ENCODE peak calls at places on chromosomes 16 and 17, in nine cellular contexts. T is AG09319; M is ascending aorta; N is cardiac muscle cell; V is pancreas; J is gastrocnemius medialis; O is CD8-positive, alpha-beta T cell; E is IMR-90; G is bronchial epithelial cell. L is an unnamed sample.

GRCh38 chr16:53991181-53992056 is 287.5 kb downstream of the FTO start:
- DNase-seq in V (peak), M (no peak), E (peak), G (no peak), T (no peak), N (no peak), O (no peak), J (peak), L (peak)

GRCh38 chr16:70161350-70161749 is 12.2 kb upstream of the CLEC18C start:
- DNase-seq in E (no peak), N (no peak), O (no peak), G (no peak), V (no peak), M (no peak), J (no peak), T (no peak), L (no peak)

GRCh38 chr16:65202461-65202860 is 80.6 kb upstream of the CDH11 start:
- DNase-seq in T (no peak), E (peak), G (peak), O (no peak), N (no peak), V (no peak), M (no peak), J (no peak), L (no peak)

GRCh38 chr17:6648181-6648580 is 3.2 kb downstream of the MED31 start:
- DNase-seq in J (no peak), N (no peak), O (no peak), T (no peak), M (no peak), G (peak), V (no peak), E (no peak), L (no peak)

GRCh38 chr17:68771867-68772515 is 170.8 kb upstream of the FAM20A start:
- DNase-seq in M (no peak), E (peak), T (peak), G (peak), V (no peak), J (no peak), O (no peak), N (peak), L (no peak)

GRCh38 chr17:65371702-65372101 is 189.7 kb downstream of the AXIN2 start:
- DNase-seq in J (no peak), G (no peak), E (no peak), N (no peak), O (no peak), M (no peak), V (peak), T (no peak), L (no peak)

GRCh38 chr17:72385482-72385881 is 264.7 kb downstream of the SOX9 start:
- DNase-seq in T (no peak), V (no peak), G (no peak), N (no peak), O (no peak), J (no peak), M (no peak), E (no peak), L (no peak)

GRCh38 chr17:43778337-43779144 is at the start of gene DUSP3:
- DNase-seq in T (peak), G (peak), J (peak), O (peak), E (peak), M (peak), V (peak), N (peak), L (peak)

GRCh38 chr17:28763804-28764266 is 20.0 kb downstream of the TRAF4 start:
- DNase-seq in T (no peak), N (peak), O (peak), G (peak), E (peak), M (peak), V (peak), J (peak), L (no peak)

GRCh38 chr16:72469932-72470331 is 298.0 kb upstream of the PMFBP1 start:
- DNase-seq in J (no peak), N (no peak), E (no peak), G (no peak), V (no peak), M (no peak), O (no peak), T (no peak), L (no peak)

GRCh38 chr17:77374170-77374936 is 233.6 kb downstream of the SEC14L1 start:
- DNase-seq in E (peak), O (peak), N (peak), J (peak), V (peak), M (peak), G (no peak), T (peak), L (no peak)

GRCh38 chr17:7549401-7550055 is 670 bp downstream of the TNFSF12 start:
- DNase-seq in M (no peak), E (no peak), G (no peak), T (no peak), N (no peak), O (no peak), V (no peak), J (no peak), L (no peak)

GRCh38 chr16:31874354-31875111 is 926 bp downstream of the ZNF267 start:
- DNase-seq in G (peak), O (no peak), E (peak), M (no peak), T (no peak), N (peak), V (no peak), J (no peak), L (no peak)

GRCh38 chr17:77127735-77128361 is 12.9 kb upstream of the SEC14L1 start:
- DNase-seq in O (peak), E (no peak), G (no peak), T (no peak), M (peak), V (no peak), N (no peak), J (peak), L (no peak)

GRCh38 chr16:1153480-1154160 is 714 bp downstream of the CACNA1H start:
- DNase-seq in M (no peak), G (no peak), N (peak), E (no peak), T (no peak), J (no peak), O (no peak), V (no peak), L (no peak)

GRCh38 chr16:56355786-56356275 is 69.5 kb downstream of the AMFR start:
- DNase-seq in N (no peak), V (no peak), O (no peak), M (peak), E (no peak), J (peak), G (no peak), T (no peak), L (no peak)

GRCh38 chr17:50501054-50501453 is 7.2 kb upstream of the MYCBPAP start:
- DNase-seq in G (no peak), J (no peak), E (no peak), T (no peak), V (peak), M (no peak), N (peak), O (no peak), L (no peak)

GRCh38 chr16:77833906-77834599 is 45.7 kb downstream of the VAT1L start:
- DNase-seq in G (peak), J (no peak), N (no peak), T (no peak), V (no peak), O (no peak), M (peak), E (peak), L (peak)

GRCh38 chr17:83086197-83086880 is 6.9 kb downstream of the METRNL start:
- DNase-seq in O (no peak), G (no peak), E (peak), T (no peak), N (no peak), M (no peak), J (no peak), V (no peak), L (no peak)

GRCh38 chr17:83152745-83153611 is 73.6 kb downstream of the METRNL start:
- DNase-seq in M (peak), V (no peak), O (no peak), N (no peak), G (no peak), E (no peak), T (no peak), J (peak), L (no peak)

GRCh38 chr16:12159028-12159427 is 182.5 kb downstream of the SNX29 start:
- DNase-seq in J (no peak), O (no peak), M (no peak), V (no peak), N (no peak), G (no peak), E (no peak), T (no peak), L (no peak)

GRCh38 chr17:14737984-14738651 is 437.2 kb downstream of the HS3ST3B1 start:
- DNase-seq in E (peak), M (peak), V (peak), J (peak), G (peak), T (peak), N (no peak), O (no peak), L (peak)

GRCh38 chr17:21463779-21464407 is 87.7 kb downstream of the KCNJ12 start:
- DNase-seq in O (no peak), N (peak), M (no peak), T (no peak), V (no peak), J (no peak), G (no peak), E (no peak), L (no peak)

GRCh38 chr16:5176505-5176904 is 78.9 kb upstream of the EEF2KMT start:
- DNase-seq in O (no peak), M (no peak), J (no peak), V (no peak), G (no peak), N (peak), T (no peak), E (no peak), L (no peak)

GRCh38 chr17:31508310-31509094 is 117.0 kb downstream of the RAB11FIP4 start:
- DNase-seq in T (no peak), G (no peak), O (peak), E (peak), V (no peak), J (no peak), N (peak), M (no peak), L (no peak)

GRCh38 chr17:8338806-8339205 is 834 bp upstream of the ODF4 start:
- DNase-seq in E (no peak), J (no peak), T (no peak), V (no peak), O (no peak), G (no peak), M (no peak), N (no peak), L (no peak)

DNA sequence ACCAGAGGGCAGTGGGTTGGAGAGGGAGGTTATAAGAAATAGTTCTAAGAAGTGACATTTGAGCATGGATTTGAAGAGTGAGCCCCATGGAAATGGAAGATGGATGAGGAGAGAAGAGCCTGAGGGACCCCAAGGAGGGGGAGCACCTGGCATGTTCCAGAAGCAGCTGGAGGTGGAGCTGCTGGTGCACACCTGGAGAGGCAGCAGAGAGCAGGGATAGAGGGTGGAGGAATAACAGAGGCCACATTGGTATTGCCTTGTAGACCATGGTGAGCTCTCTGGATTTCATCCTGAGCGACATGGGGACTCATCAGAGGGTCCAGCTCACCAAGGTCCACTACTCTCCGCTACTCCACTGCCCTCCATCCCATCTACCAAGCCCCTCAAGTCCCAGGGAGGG is 22.3 kb upstream of the KDM8 start:
- DNase-seq in M (no peak), T (no peak), V (no peak), G (no peak), N (no peak), J (no peak), O (no peak), E (no peak), L (no peak)
- TF ChIP-seq CTCF in M (no peak), T (no peak), V (no peak), G (peak), N (no peak), J (no peak), O (no peak), E (no peak), L (peak)

GRCh38 chr17:36198831-36199465 is 2.4 kb upstream of the CCL3L1 start:
- DNase-seq in T (no peak), V (no peak), J (no peak), G (no peak), N (no peak), M (no peak), O (no peak), E (no peak), L (no peak)

GRCh38 chr17:36197389-36197708 is 791 bp upstream of the CCL3L1 start:
- DNase-seq in M (no peak), T (no peak), J (no peak), V (no peak), O (no peak), G (no peak), E (no peak), N (no peak), L (no peak)

GRCh38 chr17:36196099-36196496 is 460 bp downstream of the CCL3L1 start:
- DNase-seq in J (no peak), T (no peak), M (no peak), V (no peak), O (no peak), E (no peak), G (no peak), N (no peak), L (no peak)

GRCh38 chr17:36195474-36196098 is 972 bp downstream of the CCL3L1 start:
- DNase-seq in N (no peak), E (no peak), G (no peak), O (no peak), V (no peak), M (no peak), T (no peak), J (no peak), L (no peak)
- TF ChIP-seq CTCF in N (no peak), E (no peak), G (no peak), O (no peak), V (no peak), M (no peak), T (no peak), J (no peak), L (no peak)

DNA sequence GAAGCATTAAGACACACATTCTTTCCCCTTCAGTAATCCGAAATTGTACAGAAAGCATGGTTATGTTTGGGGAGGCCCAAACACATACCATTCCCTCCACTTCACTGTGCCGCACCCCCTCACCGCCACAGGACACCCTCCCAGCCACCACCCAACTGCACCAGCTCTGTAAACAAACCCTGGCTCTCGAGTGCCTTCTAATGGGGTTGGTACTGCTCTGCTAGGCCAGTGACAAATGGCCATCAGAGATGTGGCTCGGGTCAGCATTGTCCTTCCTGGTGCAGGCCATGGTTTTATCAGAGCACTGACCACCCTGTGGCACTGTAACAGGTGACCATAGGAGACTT is 23.9 kb upstream of the SREBF1 start:
- DNase-seq in E (no peak), N (no peak), V (no peak), M (no peak), J (no peak), T (no peak), O (no peak), G (no peak), L (no peak)
- TF ChIP-seq CTCF in E (no peak), N (no peak), V (no peak), M (no peak), J (no peak), T (no peak), O (no peak), G (no peak), L (no peak)

DNA sequence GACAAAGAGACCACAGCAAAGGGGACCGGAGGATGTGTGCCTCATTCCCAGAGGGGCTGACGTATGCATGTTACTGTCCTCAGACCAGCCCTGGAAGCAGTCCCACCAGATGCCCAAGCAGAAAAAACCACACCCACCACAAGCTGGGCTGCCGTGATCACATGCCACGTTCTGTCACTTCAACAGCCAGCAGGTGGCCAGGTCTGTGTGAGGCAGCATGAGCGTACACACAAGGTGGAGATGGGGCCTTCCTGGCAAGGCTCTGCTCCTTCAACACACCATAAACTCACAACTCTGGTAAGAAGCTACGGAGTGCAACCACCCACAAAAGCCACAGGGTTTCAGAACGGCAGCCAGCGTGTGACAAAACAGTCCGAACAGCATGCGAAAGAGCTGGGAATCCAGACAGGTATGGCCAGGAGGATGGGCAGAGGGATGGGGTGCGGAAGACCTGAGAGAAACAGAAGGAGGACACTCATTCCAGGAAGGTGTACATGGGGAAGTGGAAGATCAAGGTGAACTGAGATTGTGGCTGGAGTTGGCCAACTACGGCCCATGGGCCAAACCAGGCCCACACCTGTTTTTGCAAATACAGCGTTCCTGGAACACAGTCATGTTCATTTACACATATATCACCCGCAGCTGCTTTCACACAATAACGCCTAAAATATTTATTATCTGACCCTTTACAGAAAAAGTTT is 27.9 kb downstream of the MBTPS1 start:
- DNase-seq in O (no peak), T (no peak), V (no peak), N (no peak), E (no peak), M (no peak), J (no peak), G (no peak), L (no peak)
- TF ChIP-seq CTCF in O (peak), T (no peak), V (no peak), N (no peak), E (no peak), M (no peak), J (no peak), G (peak), L (no peak)